ENCODE peak calls at places on chromosomes 4 and X, in eight cellular contexts. Z is PC-9; V is IMR-90; L is effector memory CD4-positive, alpha-beta T cell; G is mucosa of descending colon; P is lung; C is heart left ventricle; H is ovary. F is an unnamed sample. For H3K4me1, the result is how much of the 10 kb centered on the place peaks cover.

GRCh38 chrX:101550825-101551767 is 749 bp downstream of the ARMCX1 start:
- DNase-seq in P (peak), C (peak), G (peak), H (peak), L (no peak), V (peak), Z (no peak), F (peak)

GRCh38 chr4:8788174-8788573 is 83.5 kb downstream of the HMX1 start:
- DNase-seq in P (no peak), L (no peak), V (no peak), H (no peak), C (no peak), Z (no peak), G (no peak), F (no peak)

GRCh38 chrX:46811101-46811500 is 25.7 kb upstream of the RP2 start:
- DNase-seq in C (no peak), Z (no peak), G (no peak), P (no peak), V (no peak), L (no peak), H (no peak), F (no peak)

GRCh38 chr4:111268769-111269414 is 646.0 kb upstream of the PITX2 start:
- DNase-seq in Z (no peak), V (peak), L (no peak), G (no peak), C (no peak), H (no peak), P (no peak), F (no peak)

GRCh38 chrX:124641737-124642491 is 295.6 kb downstream of the SH2D1A start:
- DNase-seq in Z (no peak), V (no peak), C (no peak), G (no peak), H (no peak), L (no peak), P (no peak), F (no peak)

GRCh38 chr4:69936566-69936965 is 5.7 kb downstream of the CSN1S1 start:
- DNase-seq in G (no peak), L (no peak), V (no peak), P (no peak), Z (no peak), H (no peak), C (no peak), F (no peak)

GRCh38 chr4:32268949-32269348 is 1548.8 kb downstream of the PCDH7 start:
- DNase-seq in L (no peak), Z (no peak), H (no peak), P (no peak), V (no peak), G (no peak), C (no peak), F (no peak)

GRCh38 chr4:181258569-181258968 is 984.6 kb upstream of the TENM3 start:
- DNase-seq in Z (no peak), C (no peak), P (no peak), V (no peak), L (no peak), H (no peak), G (no peak), F (no peak)

GRCh38 chrX:78957768-78958130 is 12.6 kb downstream of the P2RY10 start:
- DNase-seq in L (no peak), Z (no peak), G (no peak), P (no peak), C (no peak), H (no peak), V (no peak), F (no peak)

GRCh38 chr4:39660045-39660444 is 21.4 kb upstream of the SMIM14 start:
- DNase-seq in C (no peak), L (no peak), Z (no peak), H (no peak), P (no peak), V (no peak), G (no peak), F (no peak)

GRCh38 chr4:126364290-126364978 is 1049.7 kb downstream of the FAT4 start:
- DNase-seq in P (no peak), V (peak), Z (no peak), C (no peak), H (no peak), L (no peak), G (no peak), F (no peak)

GRCh38 chrX:119398974-119399771 is at the start of gene SLC25A43:
- DNase-seq in Z (peak), C (peak), V (no peak), H (peak), G (peak), L (peak), P (peak), F (peak)

GRCh38 chr4:123250843-123251242 is 145.8 kb upstream of the SPRY1 start:
- DNase-seq in L (no peak), G (no peak), H (peak), C (peak), V (peak), Z (no peak), P (peak), F (no peak)

GRCh38 chrX:2561461-2561860 is 60.7 kb upstream of the DHRSX start:
- DNase-seq in V (no peak), H (no peak), G (no peak), C (no peak), L (no peak), P (no peak), Z (no peak), F (no peak)

GRCh38 chrX:9927638-9928037 is 39.5 kb upstream of the CLDN34 start:
- DNase-seq in Z (no peak), G (no peak), V (no peak), H (no peak), C (no peak), L (no peak), P (no peak), F (peak)

GRCh38 chr4:56684320-56684719 is 3.2 kb upstream of the HOPX start:
- DNase-seq in H (no peak), P (no peak), C (no peak), L (no peak), Z (no peak), G (no peak), V (peak), F (no peak)

GRCh38 chr4:91502365-91502764 is 801.4 kb upstream of the GRID2 start:
- DNase-seq in H (no peak), V (no peak), L (no peak), G (no peak), P (no peak), C (no peak), Z (no peak), F (no peak)

GRCh38 chr4:71239365-71239764 is 99.5 kb upstream of the SLC4A4 start:
- DNase-seq in V (peak), Z (no peak), P (no peak), G (no peak), H (no peak), C (no peak), L (no peak), F (no peak)

DNA sequence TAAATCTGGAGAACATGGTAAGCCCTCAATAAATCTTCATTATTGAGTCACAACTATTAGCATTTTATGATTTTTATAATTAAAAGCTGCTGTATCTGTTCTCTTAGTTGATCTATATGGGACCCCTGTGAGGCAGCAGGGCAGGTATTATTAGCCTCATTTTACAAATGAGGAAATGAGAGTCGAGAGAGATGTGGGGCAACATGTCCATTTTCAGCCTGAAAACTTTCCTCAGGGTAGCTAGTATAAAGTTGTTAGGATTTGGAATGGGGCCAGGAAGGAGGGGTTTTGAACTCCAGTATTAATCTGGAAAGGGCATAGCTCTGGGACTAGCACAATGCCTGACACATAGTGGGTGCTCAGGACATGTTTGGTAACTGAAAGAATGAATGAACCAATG is 191.7 kb upstream of the GPC4 start:
- DNase-seq in C (no peak), L (no peak), P (no peak), Z (no peak), V (no peak), G (no peak), H (no peak), F (no peak)
- H3K4me1 ChIP-seq in C (under half), L (under half), P (under half), Z (under half), V (under half), G (under half), H (under half), F (under half)

DNA sequence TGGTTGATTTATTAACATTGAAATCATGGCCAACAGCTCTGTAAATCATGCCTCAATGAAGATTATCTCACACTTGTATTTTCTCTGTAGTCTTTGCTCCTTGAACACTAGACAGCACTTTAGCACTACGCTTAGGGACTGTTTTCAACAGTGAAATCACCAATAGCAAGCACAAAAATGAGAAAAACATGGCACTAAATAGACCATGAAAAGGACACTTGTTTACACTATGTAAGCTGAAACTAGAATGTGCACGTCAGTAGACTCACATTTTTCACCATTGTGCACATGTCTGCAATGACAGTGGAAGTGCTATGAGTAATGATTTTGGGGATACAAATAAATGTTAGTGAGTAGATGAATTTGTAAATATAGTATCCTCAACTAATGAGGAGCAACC is 3.1 kb downstream of the BMP2K start:
- DNase-seq in G (no peak), H (no peak), V (peak), P (no peak), L (no peak), Z (no peak), C (no peak), F (no peak)
- H3K4me1 ChIP-seq in G (under half), H (under half), V (under half), P (under half), L (under half), Z (under half), C (under half), F (under half)

GRCh38 chrX:66013195-66013816 is 26.6 kb downstream of the VSIG4 start:
- DNase-seq in H (no peak), C (no peak), L (no peak), V (no peak), P (no peak), Z (no peak), G (no peak), F (no peak)
- H3K4me1 ChIP-seq in H (under half), C (under half), L (under half), V (under half), P (under half), Z (under half), G (under half), F (under half)

GRCh38 chr4:151690164-151690856 is 70.5 kb downstream of the GATB start:
- DNase-seq in H (no peak), P (no peak), L (no peak), V (peak), G (no peak), Z (peak), C (no peak), F (no peak)

GRCh38 chr4:151689211-151689991 is 71.4 kb downstream of the GATB start:
- DNase-seq in P (no peak), H (no peak), Z (no peak), L (no peak), V (no peak), G (no peak), C (no peak), F (no peak)

GRCh38 chr4:151687021-151687640 is 73.7 kb downstream of the GATB start:
- DNase-seq in L (no peak), P (no peak), C (peak), V (no peak), H (no peak), G (no peak), Z (no peak), F (no peak)

GRCh38 chr4:151688785-151689043 is 72.1 kb downstream of the GATB start:
- DNase-seq in G (no peak), Z (no peak), P (no peak), C (no peak), L (no peak), V (no peak), H (no peak), F (no peak)

DNA sequence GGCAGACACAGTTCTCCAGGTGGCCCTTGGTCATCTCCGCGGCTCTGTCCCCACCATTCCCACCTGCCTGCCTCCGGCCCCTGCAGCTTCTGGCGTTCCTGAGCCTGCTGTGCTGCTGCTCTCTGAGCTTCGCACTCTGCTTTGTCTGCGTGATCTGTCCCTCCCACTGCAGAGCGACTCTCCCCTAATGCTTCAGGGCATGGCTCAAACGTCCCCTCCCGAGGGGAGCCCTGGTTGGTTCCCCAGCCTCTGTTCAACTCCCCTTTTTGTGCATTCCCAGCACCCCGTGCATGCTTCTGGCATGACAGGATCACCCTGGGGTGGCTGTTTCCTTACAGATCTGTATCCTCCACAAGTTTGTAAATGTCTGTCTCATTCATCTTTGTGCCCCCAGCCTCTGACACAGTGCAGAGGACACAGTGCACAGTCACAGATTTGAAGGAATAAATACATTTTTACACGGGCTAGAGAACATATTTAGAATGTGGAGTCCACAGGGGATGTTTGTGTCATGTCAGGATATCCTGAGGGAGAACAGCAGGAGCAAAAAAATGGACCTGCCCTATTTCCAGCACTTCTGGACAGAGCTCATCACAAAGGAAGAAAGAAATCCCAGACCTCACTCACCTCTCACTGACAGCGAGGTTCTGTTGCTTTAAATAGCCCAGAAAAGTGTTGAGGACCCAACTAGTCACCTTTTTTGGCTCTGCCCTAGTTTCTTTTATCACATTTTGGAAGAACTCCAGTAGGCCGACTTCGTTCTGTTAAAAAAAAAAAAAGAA is 72.6 kb downstream of the GATB start:
- DNase-seq in L (no peak), V (peak), H (no peak), C (no peak), P (no peak), Z (no peak), G (no peak), F (no peak)
- H3K4me1 ChIP-seq in L (under half), V (under half), H (under half), C (half or more), P (under half), Z (under half), G (under half), F (under half)

GRCh38 chr4:77854431-77855111 is 8.1 kb upstream of the MRPL1 start:
- DNase-seq in Z (no peak), H (no peak), L (no peak), C (no peak), P (no peak), V (no peak), G (no peak), F (no peak)

GRCh38 chr4:77862478-77863216 is at the start of gene MRPL1:
- DNase-seq in C (peak), G (peak), Z (peak), H (peak), P (peak), L (peak), V (peak), F (peak)

GRCh38 chr4:77861500-77861899 is 1.1 kb upstream of the MRPL1 start:
- DNase-seq in V (no peak), Z (no peak), L (no peak), G (no peak), H (no peak), P (no peak), C (no peak), F (no peak)

GRCh38 chr4:77856152-77856551 is 6.5 kb upstream of the MRPL1 start:
- DNase-seq in Z (no peak), G (no peak), H (no peak), V (no peak), L (no peak), C (no peak), P (no peak), F (no peak)

GRCh38 chr4:77859256-77859655 is 3.4 kb upstream of the MRPL1 start:
- DNase-seq in G (no peak), Z (no peak), C (no peak), P (no peak), L (no peak), H (no peak), V (no peak), F (peak)
- H3K4me1 ChIP-seq in G (under half), Z (under half), C (under half), P (under half), L (under half), H (under half), V (under half), F (under half)

F was measured in pancreas.